ENCODE peak calls at places on chromosomes 2 and 18, in nine cellular contexts. T is A549, O is tibial artery, J is brain microvascular endothelial cell, Q is bronchial epithelial cell, E is GM10248, N is PC-9, X is omental fat pad, A is IMR-90. K is an unnamed sample.

GRCh38 chr2:127217470-127218325 is 2.4 kb downstream of the CYP27C1 start:
- DNase-seq in T (peak; percentile 93), O (no peak), J (no peak), Q (peak; percentile 94), E (peak; percentile 9), N (peak; percentile 92), X (no peak), A (no peak), K (no peak)

GRCh38 chr2:72145658-72146329 is 1.9 kb downstream of the CYP26B1 start:
- DNase-seq in T (no peak), O (peak; percentile 57), J (no peak), Q (no peak), E (no peak), N (no peak), X (no peak), A (no peak), K (no peak)

GRCh38 chr2:235845245-235845644 is 322.9 kb downstream of the GBX2 start:
- DNase-seq in T (no peak), O (no peak), J (no peak), Q (no peak), E (no peak), N (no peak), X (no peak), A (no peak), K (no peak)

GRCh38 chr18:11830585-11830984 is 20.6 kb upstream of the CHMP1B start:
- DNase-seq in T (no peak), O (no peak), J (no peak), Q (no peak), E (no peak), N (no peak), X (no peak), A (no peak), K (no peak)

GRCh38 chr2:199459286-199460100 is 1.8 kb upstream of the SATB2 start:
- DNase-seq in T (peak; percentile 96), O (peak; percentile 95), J (peak; percentile 93), Q (peak; percentile 79), E (peak; percentile 49), N (peak; percentile 81), X (peak; percentile 65), A (peak; percentile 95), K (peak; percentile 73)

GRCh38 chr2:127641846-127642510 is 4.0 kb upstream of the GPR17 start:
- DNase-seq in T (no peak), O (no peak), J (no peak), Q (no peak), E (no peak), N (no peak), X (no peak), A (no peak), K (no peak)

GRCh38 chr2:41420219-41420618 is 627.6 kb upstream of the PKDCC start:
- DNase-seq in T (no peak), O (no peak), J (no peak), Q (no peak), E (no peak), N (no peak), X (no peak), A (no peak), K (no peak)

GRCh38 chr2:108612153-108612513 is 77.9 kb downstream of the LIMS1 start:
- DNase-seq in T (no peak), O (no peak), J (no peak), Q (peak; percentile 97), E (peak; percentile 73), N (no peak), X (no peak), A (peak; percentile 88), K (peak; percentile 59)

GRCh38 chr2:120690521-120690920 is 45.1 kb upstream of the GLI2 start:
- DNase-seq in T (no peak), O (no peak), J (no peak), Q (no peak), E (no peak), N (no peak), X (no peak), A (no peak), K (no peak)

GRCh38 chr2:216866515-216867095 is 6.7 kb upstream of the TNP1 start:
- DNase-seq in T (no peak), O (no peak), J (no peak), Q (peak; percentile 18), E (no peak), N (no peak), X (no peak), A (no peak), K (no peak)

GRCh38 chr2:102436284-102436683 is 13.3 kb downstream of the IL18RAP start:
- DNase-seq in T (no peak), O (no peak), J (peak; percentile 75), Q (no peak), E (no peak), N (no peak), X (no peak), A (peak; percentile 63), K (no peak)

GRCh38 chr2:39381653-39382052 is 55.4 kb downstream of the MAP4K3 start:
- DNase-seq in T (no peak), O (no peak), J (no peak), Q (no peak), E (no peak), N (no peak), X (no peak), A (no peak), K (no peak)

GRCh38 chr18:43534511-43534910 is 257.2 kb upstream of the SYT4 start:
- DNase-seq in T (no peak), O (no peak), J (no peak), Q (peak; percentile 49), E (no peak), N (no peak), X (no peak), A (no peak), K (no peak)

GRCh38 chr2:162090109-162090508 is 16.1 kb upstream of the DPP4 start:
- DNase-seq in T (no peak), O (no peak), J (no peak), Q (peak; percentile 84), E (no peak), N (no peak), X (no peak), A (peak; percentile 71), K (no peak)

GRCh38 chr2:8662239-8662879 is 19.5 kb upstream of the ID2 start:
- DNase-seq in T (peak; percentile 82), O (no peak), J (no peak), Q (peak; percentile 73), E (no peak), N (peak; percentile 31), X (no peak), A (peak; percentile 90), K (no peak)

GRCh38 chr2:51025942-51026574 is 5.9 kb downstream of the NRXN1 start:
- DNase-seq in T (no peak), O (no peak), J (no peak), Q (no peak), E (no peak), N (no peak), X (no peak), A (no peak), K (no peak)

GRCh38 chr18:77512152-77512551 is 262.5 kb downstream of the GALR1 start:
- DNase-seq in T (no peak), O (no peak), J (no peak), Q (no peak), E (no peak), N (no peak), X (no peak), A (no peak), K (no peak)

GRCh38 chr2:60312618-60313017 is 240.8 kb downstream of the BCL11A start:
- DNase-seq in T (no peak), O (no peak), J (no peak), Q (no peak), E (peak; percentile 70), N (no peak), X (no peak), A (no peak), K (peak; percentile 73)

GRCh38 chr2:100381240-100381639 is 36.2 kb downstream of the CHST10 start:
- DNase-seq in T (peak; percentile 81), O (peak; percentile 77), J (peak; percentile 71), Q (peak; percentile 66), E (peak; percentile 64), N (peak; percentile 40), X (peak; percentile 86), A (peak; percentile 76), K (peak; percentile 66)

GRCh38 chr2:216742411-216742810 is 47.1 kb upstream of the IGFBP5 start:
- DNase-seq in T (no peak), O (no peak), J (no peak), Q (no peak), E (no peak), N (no peak), X (no peak), A (no peak), K (no peak)

GRCh38 chr2:129253461-129253812 is 726.0 kb upstream of the RAB6C start:
- DNase-seq in T (peak; percentile 8), O (no peak), J (no peak), Q (no peak), E (no peak), N (no peak), X (no peak), A (no peak), K (peak; percentile 22)
- TF ChIP-seq CTCF in T (no peak), O (no peak), J (no peak), Q (peak; percentile 60), E (peak; percentile 25), N (peak; percentile 31), X (no peak), A (no peak), K (no peak)

DNA sequence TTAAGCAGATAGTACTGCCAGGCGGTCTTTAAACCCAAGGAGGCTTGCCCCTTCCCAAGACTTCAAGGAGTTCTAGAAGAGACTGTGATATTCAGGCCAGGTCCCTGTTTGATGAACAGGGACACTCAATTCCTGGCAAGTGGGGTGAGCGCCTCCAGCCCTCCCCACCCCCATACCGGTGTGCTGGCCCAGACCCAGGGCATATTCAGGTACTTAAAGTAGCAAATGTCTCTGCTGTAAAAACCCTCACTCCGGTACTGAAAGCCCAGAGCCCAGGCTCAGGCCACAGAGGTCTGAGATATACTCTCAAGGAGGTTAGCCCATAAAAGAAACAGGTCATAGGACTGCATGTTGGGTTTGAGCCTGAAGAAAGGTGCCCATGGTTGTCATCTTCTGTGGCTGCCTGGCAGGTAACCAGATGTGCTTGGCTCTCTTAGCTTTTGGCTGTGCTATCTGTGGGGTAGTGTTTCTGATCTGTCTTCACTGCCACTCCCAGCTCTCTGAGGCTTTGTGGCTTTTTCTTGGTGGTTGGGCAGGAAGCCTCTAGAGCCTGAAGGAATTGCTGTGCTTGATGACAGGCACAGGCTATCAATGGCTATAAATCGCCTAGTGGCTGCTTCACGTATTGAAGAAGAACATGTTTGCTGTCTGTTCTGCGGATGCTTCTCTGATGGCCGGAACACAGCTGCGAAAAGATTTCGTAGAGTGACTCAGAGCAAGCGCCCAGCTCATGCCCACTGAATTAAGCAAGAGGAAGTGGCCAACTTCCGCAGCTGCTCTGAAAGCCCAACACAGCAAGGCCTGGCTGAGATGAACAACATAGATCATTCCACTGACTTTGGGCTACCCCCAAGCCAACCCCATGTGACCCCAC is 63.3 kb upstream of the ALPP start:
- DNase-seq in T (no peak), O (peak; percentile 76), J (peak; percentile 59), Q (peak; percentile 93), E (peak; percentile 58), N (no peak), X (no peak), A (peak; percentile 30), K (peak; percentile 59)
- TF ChIP-seq CTCF in T (no peak), O (peak; percentile 26), J (peak; percentile 51), Q (peak; percentile 47), E (peak; percentile 13), N (no peak), X (no peak), A (no peak), K (no peak)

GRCh38 chr2:166900700-166901099 is 12.4 kb downstream of the XIRP2 start:
- DNase-seq in T (peak; percentile 11), O (no peak), J (peak; percentile 5), Q (peak; percentile 19), E (no peak), N (no peak), X (no peak), A (peak; percentile 29), K (no peak)
- TF ChIP-seq CTCF in T (no peak), O (no peak), J (peak; percentile 61), Q (peak; percentile 38), E (no peak), N (no peak), X (no peak), A (peak; percentile 24), K (no peak)

GRCh38 chr2:135997380-135997779 is 12.0 kb upstream of the DARS1 start:
- DNase-seq in T (no peak), O (no peak), J (no peak), Q (no peak), E (peak; percentile 37), N (no peak), X (no peak), A (no peak), K (peak; percentile 32)
- TF ChIP-seq CTCF in T (no peak), O (no peak), J (peak; percentile 24), Q (no peak), E (no peak), N (no peak), X (no peak), A (no peak), K (no peak)